ENCODE peak calls at places on chromosomes 5 and 9, in eight cellular contexts. F is glutamatergic neuron, W is T follicular helper cell, Q is skeletal muscle cell, V is T-helper 1 cell, L is kidney glomerular epithelial cell, Y is naive B cell, Z is HCT116. O is an unnamed sample.

GRCh38 chr9:95338243-95338642 is 20.7 kb upstream of the FANCC start:
- DNase-seq in F (no peak), W (no peak), Q (no peak), V (no peak), L (no peak), Y (no peak), Z (no peak), O (no peak)

GRCh38 chr9:18864516-18864915 is 168.5 kb downstream of the SAXO1 start:
- DNase-seq in F (no peak), W (no peak), Q (no peak), V (no peak), L (no peak), Y (no peak), Z (no peak), O (no peak)

GRCh38 chr9:8750639-8751041 is 951.1 kb upstream of the DMAC1 start:
- DNase-seq in F (no peak), W (no peak), Q (no peak), V (no peak), L (no peak), Y (no peak), Z (no peak), O (no peak)

GRCh38 chr5:149651686-149652085 is 70.4 kb downstream of the ARHGEF37 start:
- DNase-seq in F (no peak), W (no peak), Q (no peak), V (no peak), L (no peak), Y (no peak), Z (no peak), O (no peak)

GRCh38 chr9:106286249-106286648 is 576.7 kb upstream of the ZNF462 start:
- DNase-seq in F (peak; percentile 25), W (no peak), Q (peak; percentile 7), V (no peak), L (no peak), Y (no peak), Z (no peak), O (no peak)

GRCh38 chr5:132026516-132027008 is 15.1 kb upstream of the ACSL6 start:
- DNase-seq in F (no peak), W (no peak), Q (no peak), V (no peak), L (no peak), Y (no peak), Z (no peak), O (no peak)

GRCh38 chr9:37390759-37391158 is 31.7 kb upstream of the GRHPR start:
- DNase-seq in F (no peak), W (no peak), Q (no peak), V (no peak), L (no peak), Y (peak; percentile 52), Z (peak; percentile 26), O (no peak)

GRCh38 chr9:121599186-121599871 is 52.1 kb upstream of the DAB2IP start:
- DNase-seq in F (peak; percentile 57), W (no peak), Q (no peak), V (no peak), L (no peak), Y (no peak), Z (peak; percentile 71), O (peak; percentile 86)

GRCh38 chr5:139379626-139380449 is 3.3 kb downstream of the SLC23A1 start:
- DNase-seq in F (no peak), W (no peak), Q (no peak), V (no peak), L (no peak), Y (no peak), Z (no peak), O (peak; percentile 59)

GRCh38 chr5:56492812-56493211 is 259.7 kb upstream of the ANKRD55 start:
- DNase-seq in F (no peak), W (no peak), Q (no peak), V (no peak), L (no peak), Y (no peak), Z (no peak), O (no peak)

GRCh38 chr9:94720846-94721549 is 5.5 kb upstream of the AOPEP start:
- DNase-seq in F (no peak), W (no peak), Q (no peak), V (no peak), L (no peak), Y (no peak), Z (no peak), O (no peak)

GRCh38 chr9:104682642-104683041 is 11.7 kb upstream of the OR13D1 start:
- DNase-seq in F (no peak), W (no peak), Q (peak; percentile 22), V (no peak), L (peak; percentile 58), Y (peak; percentile 1), Z (peak; percentile 53), O (no peak)

GRCh38 chr9:93897075-93897970 is 57.8 kb downstream of the BARX1 start:
- DNase-seq in F (no peak), W (no peak), Q (no peak), V (no peak), L (no peak), Y (no peak), Z (no peak), O (no peak)

GRCh38 chr5:73998496-73998895 is 372.5 kb downstream of the ARHGEF28 start:
- DNase-seq in F (no peak), W (no peak), Q (peak; percentile 54), V (no peak), L (peak; percentile 14), Y (no peak), Z (no peak), O (no peak)

GRCh38 chr5:32928761-32929160 is 217.6 kb downstream of the NPR3 start:
- DNase-seq in F (no peak), W (no peak), Q (no peak), V (no peak), L (no peak), Y (no peak), Z (no peak), O (no peak)

GRCh38 chr5:141615991-141616715 is 2.6 kb downstream of the DIAPH1 start:
- DNase-seq in F (no peak), W (no peak), Q (no peak), V (no peak), L (no peak), Y (no peak), Z (no peak), O (no peak)

GRCh38 chr9:127158995-127159801 is 36.8 kb upstream of the ANGPTL2 start:
- DNase-seq in F (peak; percentile 68), W (no peak), Q (no peak), V (no peak), L (peak; percentile 13), Y (no peak), Z (peak; percentile 35), O (no peak)

GRCh38 chr5:97026721-97027120 is 90.8 kb downstream of the LNPEP start:
- DNase-seq in F (no peak), W (no peak), Q (no peak), V (no peak), L (no peak), Y (no peak), Z (no peak), O (no peak)

GRCh38 chr5:16936150-16937022 is at the start of gene MYO10:
- DNase-seq in F (peak; percentile 94), W (peak; percentile 40), Q (peak; percentile 48), V (peak; percentile 18), L (peak; percentile 76), Y (peak; percentile 10), Z (no peak), O (peak; percentile 88)

O was measured in Right ventricle myocardium inferior.